ENCODE peak calls at places on chromosome X, in ten cellular contexts. L is NCI-H2029 treated with DMSO at 0.1 percent for 48 hours, Y is progenitor cell of endocrine pancreas, K is astrocyte of the spinal cord, X is DMS53, D is DMS153, C is coronary artery, T is cardiac muscle cell, A is right atrium auricular region, N is KBM-7. M is an unnamed sample.

GRCh38 chrX:154534526-154535322 is 11.9 kb downstream of the G6PD start:
- DNase-seq in C (peak; percentile 89), A (peak; percentile 90), L (peak; percentile 17), T (peak; percentile 87), K (peak; percentile 79), D (peak; percentile 49), N (peak; percentile 93), X (peak; percentile 92), Y (peak; percentile 81), M (peak; percentile 85)

GRCh38 chrX:97984641-97985040 is 1100.9 kb downstream of the RPA4 start:
- DNase-seq in T (no peak), K (no peak), A (no peak), X (no peak), N (no peak), L (no peak), C (no peak), Y (no peak), D (no peak), M (no peak)

GRCh38 chrX:63746278-63746677 is 38.7 kb downstream of the ARHGEF9 start:
- DNase-seq in L (no peak), K (no peak), D (no peak), T (no peak), A (no peak), N (peak; percentile 27), X (no peak), C (no peak), Y (no peak), M (no peak)

GRCh38 chrX:24268786-24269185 is 45.1 kb downstream of the SUPT20HL2 start:
- DNase-seq in A (no peak), T (no peak), L (no peak), Y (no peak), N (no peak), K (no peak), C (no peak), X (no peak), D (no peak), M (no peak)

GRCh38 chrX:39576081-39576701 is 521.6 kb downstream of the BCOR start:
- DNase-seq in Y (no peak), C (no peak), A (no peak), D (peak; percentile 58), X (peak; percentile 91), T (peak; percentile 20), N (no peak), K (no peak), L (no peak), M (no peak)

GRCh38 chrX:12950851-12951589 is 23.9 kb upstream of the TMSB4X start:
- DNase-seq in C (no peak), N (peak; percentile 94), D (no peak), T (peak; percentile 55), A (no peak), X (peak; percentile 30), Y (no peak), K (no peak), L (no peak), M (peak; percentile 40)

GRCh38 chrX:7147978-7148824 is at the start of gene PUDP:
- DNase-seq in C (peak; percentile 89), Y (peak; percentile 91), N (peak; percentile 93), L (no peak), K (peak; percentile 84), X (peak; percentile 83), D (peak; percentile 56), T (peak; percentile 96), A (peak; percentile 82), M (peak; percentile 85)

GRCh38 chrX:23799469-23800065 is 16.6 kb downstream of the SAT1 start:
- DNase-seq in T (no peak), K (peak; percentile 43), N (no peak), L (no peak), D (no peak), X (no peak), C (no peak), A (no peak), Y (no peak), M (no peak)

GRCh38 chrX:1249101-1249887 is 19.3 kb upstream of the CSF2RA start:
- DNase-seq in N (peak; percentile 100), C (no peak), X (no peak), T (peak; percentile 82), K (no peak), L (no peak), Y (no peak), A (peak; percentile 69), D (no peak), M (peak; percentile 10)

GRCh38 chrX:57565198-57565597 is 26.6 kb upstream of the ZXDB start:
- DNase-seq in C (no peak), D (no peak), T (no peak), Y (no peak), A (no peak), N (no peak), L (no peak), K (no peak), X (peak; percentile 8), M (no peak)

GRCh38 chrX:74238771-74239170 is 65.2 kb upstream of the ZCCHC13 start:
- DNase-seq in K (no peak), C (no peak), L (no peak), N (no peak), A (no peak), X (no peak), D (no peak), T (no peak), Y (no peak), M (no peak)

GRCh38 chrX:103276581-103277002 is at the start of gene TCEAL5:
- DNase-seq in X (no peak), D (no peak), Y (no peak), L (no peak), T (no peak), A (no peak), N (no peak), K (no peak), C (no peak), M (no peak)

GRCh38 chrX:45623266-45623665 is 422.6 kb upstream of the DIPK2B start:
- DNase-seq in A (no peak), L (no peak), X (peak; percentile 6), N (no peak), T (no peak), D (no peak), Y (no peak), K (peak; percentile 92), C (no peak), M (no peak)

GRCh38 chrX:110204986-110205385 is 112.9 kb downstream of the AMMECR1 start:
- DNase-seq in Y (no peak), D (no peak), A (no peak), N (no peak), K (peak; percentile 84), L (no peak), X (no peak), T (no peak), C (no peak), M (no peak)

GRCh38 chrX:29992083-29992482 is 223.3 kb upstream of the MAGEB2 start:
- DNase-seq in D (no peak), N (no peak), L (no peak), T (no peak), C (no peak), A (no peak), Y (no peak), K (no peak), X (no peak), M (no peak)

GRCh38 chrX:33210156-33210555 is 1.2 kb downstream of the DMD start:
- DNase-seq in L (no peak), D (no peak), Y (no peak), C (no peak), T (no peak), K (no peak), N (no peak), X (no peak), A (no peak), M (no peak)

GRCh38 chrX:100635989-100636320 is 651 bp downstream of the TSPAN6 start:
- DNase-seq in A (no peak), C (no peak), Y (no peak), D (no peak), X (peak; percentile 47), N (no peak), K (no peak), L (no peak), T (no peak), M (no peak)

GRCh38 chrX:155086202-155086840 is 15.0 kb downstream of the BRCC3 start:
- DNase-seq in C (no peak), Y (no peak), T (peak; percentile 42), K (peak; percentile 26), L (no peak), X (peak; percentile 57), N (peak; percentile 35), A (no peak), D (no peak), M (peak; percentile 14)